ENCODE peak calls at places on chromosomes 4 and X, in ten cellular contexts. D is SK-N-SH; S is right atrium auricular region; W is CD8-positive, alpha-beta memory T cell; Z is lung; N is aorta; E is transverse colon; R is heart left ventricle; O is H9; U is PC-3. J is an unnamed sample.

GRCh38 chr4:155066871-155067270 is 141.6 kb upstream of the NPY2R start:
- DNase-seq in Z (no peak), E (no peak), O (no peak), W (no peak), S (no peak), U (no peak), D (no peak), N (no peak), R (no peak), J (no peak)

GRCh38 chrX:9626379-9626778 is 139.3 kb downstream of the GPR143 start:
- DNase-seq in E (no peak), O (no peak), R (no peak), W (no peak), D (no peak), S (no peak), N (no peak), Z (peak; percentile 28), U (peak; percentile 45), J (no peak)

GRCh38 chr4:181952478-181952877 is 290.7 kb upstream of the TENM3 start:
- DNase-seq in S (no peak), N (no peak), W (no peak), Z (no peak), E (peak; percentile 25), U (peak; percentile 31), D (no peak), R (peak; percentile 18), O (no peak), J (peak; percentile 89)

GRCh38 chrX:16578218-16578617 is 71.7 kb upstream of the S100G start:
- DNase-seq in O (peak; percentile 61), E (no peak), W (no peak), U (peak; percentile 43), N (no peak), D (no peak), Z (no peak), R (no peak), S (no peak), J (no peak)

GRCh38 chr4:185540487-185541125 is 5.3 kb upstream of the PDLIM3 start:
- DNase-seq in N (no peak), Z (no peak), W (no peak), O (no peak), E (no peak), D (no peak), U (no peak), S (no peak), R (no peak), J (no peak)

GRCh38 chrX:56783996-56784620 is 55.1 kb downstream of the NBDY start:
- DNase-seq in U (no peak), W (no peak), Z (no peak), E (no peak), O (no peak), N (peak; percentile 30), D (no peak), R (no peak), S (no peak), J (no peak)

GRCh38 chr4:137032242-137032641 is 500.1 kb downstream of the PCDH18 start:
- DNase-seq in N (no peak), D (no peak), O (no peak), R (no peak), S (no peak), E (no peak), W (no peak), Z (no peak), U (no peak), J (no peak)

GRCh38 chr4:173747537-173748257 is 217.7 kb upstream of the HAND2 start:
- DNase-seq in Z (no peak), D (no peak), R (no peak), N (no peak), O (no peak), W (no peak), U (no peak), S (no peak), E (no peak), J (no peak)

GRCh38 chr4:6750302-6751221 is 32.0 kb upstream of the KIAA0232 start:
- DNase-seq in D (no peak), O (no peak), S (no peak), E (peak; percentile 69), Z (no peak), U (peak; percentile 61), W (no peak), N (no peak), R (no peak), J (no peak)

GRCh38 chr4:6749340-6750171 is 33.0 kb upstream of the KIAA0232 start:
- DNase-seq in U (peak; percentile 76), S (peak; percentile 89), Z (peak; percentile 72), O (no peak), W (no peak), N (peak; percentile 91), D (peak; percentile 44), E (peak; percentile 91), R (peak; percentile 57), J (no peak)

GRCh38 chr4:6748286-6748685 is 32.3 kb downstream of the BLOC1S4 start:
- DNase-seq in S (no peak), O (no peak), N (no peak), W (no peak), R (no peak), U (no peak), Z (no peak), D (no peak), E (no peak), J (no peak)

GRCh38 chr4:6746721-6747689 is 31.0 kb downstream of the BLOC1S4 start:
- DNase-seq in W (no peak), E (peak; percentile 88), N (no peak), S (no peak), D (no peak), Z (peak; percentile 88), U (peak; percentile 66), R (peak; percentile 51), O (no peak), J (no peak)

DNA sequence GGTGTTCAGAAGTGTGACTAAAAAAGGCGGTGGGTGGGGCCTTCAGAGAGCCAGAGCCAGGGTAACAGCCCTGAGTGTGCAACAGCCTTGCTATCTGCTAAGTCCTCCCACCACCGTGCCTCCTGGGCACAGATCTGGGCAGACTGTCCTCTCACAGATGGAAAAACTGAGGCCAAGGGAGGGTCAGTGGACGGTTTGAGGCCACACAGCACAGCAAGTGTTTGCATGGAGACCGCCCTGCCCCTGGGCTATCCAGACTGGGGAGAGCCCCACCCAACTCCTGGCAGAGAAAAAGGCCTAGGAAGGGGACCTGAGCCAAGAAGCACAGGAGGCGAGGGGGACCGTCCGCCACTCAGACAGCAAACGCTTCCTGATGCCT is 31.7 kb downstream of the BLOC1S4 start:
- DNase-seq in D (no peak), S (no peak), E (no peak), O (no peak), W (no peak), Z (no peak), N (no peak), R (no peak), U (peak; percentile 47), J (no peak)
- H3K4me1 ChIP-seq in D (no peaks in the 10 kb centered on the region), S (no peaks in the 10 kb centered on the region), E (peaks cover 24% of the 10 kb centered on the region), O (no peaks in the 10 kb centered on the region), W (no peaks in the 10 kb centered on the region), Z (no peaks in the 10 kb centered on the region), N (no peaks in the 10 kb centered on the region), R (no peaks in the 10 kb centered on the region), U (peaks cover 57% of the 10 kb centered on the region), J (no peaks in the 10 kb centered on the region)

GRCh38 chr4:158884280-158884679 is 115.5 kb downstream of the FNIP2 start:
- DNase-seq in D (no peak), O (no peak), S (no peak), E (no peak), U (no peak), Z (no peak), W (no peak), N (no peak), R (no peak), J (no peak)

GRCh38 chr4:158890294-158890693 is 121.5 kb downstream of the FNIP2 start:
- DNase-seq in E (no peak), U (no peak), O (no peak), W (no peak), N (no peak), Z (no peak), S (no peak), R (no peak), D (no peak), J (no peak)

GRCh38 chr4:158891256-158891655 is 122.4 kb downstream of the FNIP2 start:
- DNase-seq in E (no peak), R (no peak), W (no peak), D (no peak), S (no peak), Z (no peak), O (no peak), U (no peak), N (no peak), J (no peak)

DNA sequence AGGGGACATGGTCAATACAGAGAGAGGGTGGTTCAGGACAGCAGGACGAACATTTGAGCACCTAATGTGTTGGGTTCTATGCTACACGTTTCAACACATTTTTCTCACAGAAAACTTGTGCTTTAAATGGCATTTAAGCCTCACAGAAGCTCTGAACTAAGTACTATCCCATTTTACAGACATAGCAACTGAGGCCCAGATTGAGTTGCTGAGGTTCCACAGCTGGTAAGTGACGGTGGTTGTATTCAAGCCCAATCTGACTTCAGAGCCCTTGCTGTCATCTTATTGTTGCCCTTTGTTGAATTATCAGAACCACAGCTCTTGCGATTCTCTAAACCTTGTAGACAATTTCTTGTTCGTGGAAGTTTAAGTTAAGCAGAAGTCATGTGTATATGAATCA is 116.7 kb downstream of the FNIP2 start:
- DNase-seq in W (no peak), S (no peak), N (no peak), E (no peak), D (no peak), O (no peak), R (no peak), U (no peak), Z (no peak), J (no peak)
- H3K27ac ChIP-seq in W (no peak overlapping the region), S (no peak overlapping the region), N (no peak overlapping the region), E (no peak overlapping the region), D (no peak overlapping the region), O (no peak overlapping the region), R (no peak overlapping the region), U (no peak overlapping the region), Z (no peak overlapping the region), J (no peak overlapping the region)

GRCh38 chrX:50469206-50469605 is 1.4 kb downstream of the DGKK start:
- DNase-seq in N (no peak), D (peak; percentile 41), O (peak; percentile 30), Z (no peak), W (no peak), E (no peak), R (no peak), S (no peak), U (no peak), J (no peak)

GRCh38 chrX:50471390-50471789 is 765 bp upstream of the DGKK start:
- DNase-seq in S (no peak), W (no peak), Z (no peak), R (no peak), N (no peak), O (peak; percentile 30), U (no peak), E (no peak), D (peak; percentile 27), J (no peak)

GRCh38 chrX:50475208-50475607 is 4.6 kb upstream of the DGKK start:
- DNase-seq in S (no peak), E (no peak), W (no peak), N (no peak), O (no peak), U (no peak), R (no peak), Z (no peak), D (no peak), J (no peak)

DNA sequence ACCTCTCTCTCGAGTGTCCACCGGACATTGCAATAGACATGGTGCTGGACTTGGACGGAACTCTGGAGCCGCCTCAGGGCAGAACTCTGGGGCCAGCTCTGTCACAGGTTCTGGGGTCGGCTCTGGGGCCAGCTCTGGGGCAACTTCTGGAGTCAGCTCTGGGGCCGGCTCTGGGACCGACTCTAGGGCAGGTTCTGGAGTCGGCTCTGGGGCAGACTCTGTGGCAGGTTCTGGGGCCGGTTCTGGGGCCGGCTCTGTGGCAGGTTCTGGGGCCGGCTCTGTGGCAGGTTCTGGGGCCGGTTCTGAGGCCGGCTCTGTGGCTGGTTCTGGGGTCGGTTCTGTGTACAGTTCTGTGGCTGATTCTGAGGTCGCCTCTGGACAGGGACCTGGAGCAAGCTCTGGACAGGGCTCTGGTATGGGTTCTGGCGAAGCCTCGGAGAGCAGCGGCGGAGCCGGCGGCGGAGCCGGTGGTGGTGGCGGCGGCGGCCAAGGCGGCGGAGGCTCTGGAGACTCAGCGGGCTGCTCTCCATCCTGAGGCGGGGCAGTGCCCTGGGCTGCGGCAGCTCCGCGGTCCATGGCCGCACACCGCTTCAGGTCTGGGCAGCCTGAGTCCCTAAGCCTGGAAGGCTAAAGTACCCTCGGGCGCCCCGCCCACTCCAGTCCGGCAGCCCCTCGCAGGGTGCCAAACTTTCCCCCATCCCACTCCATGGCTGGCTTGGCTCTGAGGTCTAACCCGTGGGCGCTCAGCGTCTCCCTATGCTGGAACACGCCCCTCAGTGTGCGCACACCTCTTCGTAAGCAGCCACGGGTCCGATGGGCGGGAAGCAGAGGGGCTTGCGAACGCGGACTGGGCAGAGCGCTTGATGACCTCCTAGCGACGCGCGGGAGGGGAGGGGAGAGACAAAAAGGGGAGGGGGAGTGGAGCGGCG is at the start of gene DGKK:
- DNase-seq in Z (no peak), S (no peak), W (no peak), U (no peak), O (peak; percentile 90), E (no peak), R (no peak), N (no peak), D (peak; percentile 72), J (no peak)
- H3K27me3 ChIP-seq in Z (peaks cover 8% of the 10 kb centered on the region), S (peaks cover 34% of the 10 kb centered on the region), W (no peaks in the 10 kb centered on the region), U (peaks cover 8% of the 10 kb centered on the region), O (peaks cover 26% of the 10 kb centered on the region), E (peaks cover 66% of the 10 kb centered on the region), R (peaks cover 57% of the 10 kb centered on the region), N (peaks cover 3% of the 10 kb centered on the region), D (peaks cover 42% of the 10 kb centered on the region), J (peaks cover 64% of the 10 kb centered on the region)

DNA sequence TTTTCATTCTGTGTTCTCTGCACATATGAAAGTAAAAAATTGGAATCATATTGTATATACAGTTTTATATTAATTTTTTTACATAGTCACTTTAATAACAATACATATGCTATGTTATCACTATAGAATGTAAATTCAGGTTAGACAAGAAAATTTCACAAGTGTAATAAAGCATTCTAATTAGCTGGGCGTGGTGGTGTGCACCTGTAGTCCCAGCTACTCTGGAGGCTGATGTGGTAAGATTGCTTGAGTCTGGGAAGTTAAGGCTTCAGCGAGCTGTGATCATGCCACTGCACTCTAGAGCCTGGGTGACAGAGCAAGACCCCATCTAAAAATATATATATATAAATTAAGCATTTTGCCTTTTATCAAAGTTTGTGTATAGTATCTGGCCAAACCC is 95.7 kb downstream of the ANXA3 start:
- DNase-seq in Z (no peak), N (no peak), W (no peak), U (no peak), S (no peak), R (no peak), E (no peak), D (no peak), O (no peak), J (no peak)
- H3K4me1 ChIP-seq in Z (peaks cover 11% of the 10 kb centered on the region), N (no peaks in the 10 kb centered on the region), W (no peaks in the 10 kb centered on the region), U (peaks cover 67% of the 10 kb centered on the region), S (no peaks in the 10 kb centered on the region), R (no peaks in the 10 kb centered on the region), E (peaks cover 7% of the 10 kb centered on the region), D (peaks cover 11% of the 10 kb centered on the region), O (peaks cover 2% of the 10 kb centered on the region), J (peaks cover 28% of the 10 kb centered on the region)

J was measured in foreskin keratinocyte.